ENCODE peak calls at places on chromosomes 16 and 17, in ten cellular contexts. S, D, Q, R, X, K, E, A, W and C are unnamed samples.

GRCh38 chr16:56317998-56318912 is 107.1 kb downstream of the AMFR start:
- DNase-seq in S (peak), D (peak), Q (peak), R (peak), X (peak), K (peak), E (peak), A (peak), W (peak), C (peak)

GRCh38 chr16:11585460-11586374 is 1.0 kb downstream of the LITAF start:
- DNase-seq in S (no peak), D (no peak), Q (no peak), R (peak), X (peak), K (no peak), E (no peak), A (peak), W (peak), C (peak)

GRCh38 chr17:36104601-36105000 is 974 bp downstream of the CCL4 start:
- DNase-seq in S (no peak), D (no peak), Q (no peak), R (no peak), X (no peak), K (no peak), E (no peak), A (no peak), W (no peak), C (no peak)

GRCh38 chr17:44077595-44077909 is 7.0 kb downstream of the G6PC3 start:
- DNase-seq in S (no peak), D (no peak), Q (no peak), R (no peak), X (no peak), K (no peak), E (no peak), A (no peak), W (no peak), C (no peak)

GRCh38 chr16:75821117-75821516 is 94.8 kb upstream of the CPHXL start:
- DNase-seq in S (no peak), D (no peak), Q (no peak), R (no peak), X (no peak), K (no peak), E (no peak), A (no peak), W (no peak), C (no peak)

GRCh38 chr17:40551874-40552768 is 13.2 kb downstream of the CCR7 start:
- DNase-seq in S (peak), D (peak), Q (peak), R (peak), X (peak), K (no peak), E (no peak), A (peak), W (peak), C (peak)

GRCh38 chr16:19348578-19349315 is 63.2 kb downstream of the CLEC19A start:
- DNase-seq in S (no peak), D (no peak), Q (no peak), R (peak), X (no peak), K (no peak), E (no peak), A (no peak), W (no peak), C (no peak)

GRCh38 chr17:66405836-66406679 is 103.6 kb downstream of the PRKCA start:
- DNase-seq in S (peak), D (no peak), Q (no peak), R (no peak), X (no peak), K (no peak), E (no peak), A (peak), W (no peak), C (no peak)

GRCh38 chr17:31595076-31595475 is 203.6 kb downstream of the RAB11FIP4 start:
- DNase-seq in S (peak), D (peak), Q (no peak), R (peak), X (no peak), K (no peak), E (no peak), A (no peak), W (no peak), C (peak)

GRCh38 chr17:50428831-50429424 is 2.9 kb downstream of the ACSF2 start:
- DNase-seq in S (no peak), D (no peak), Q (no peak), R (no peak), X (no peak), K (no peak), E (no peak), A (no peak), W (no peak), C (peak)

GRCh38 chr16:54177052-54177856 is 109.3 kb downstream of the IRX3 start:
- DNase-seq in S (no peak), D (no peak), Q (no peak), R (no peak), X (no peak), K (no peak), E (no peak), A (no peak), W (no peak), C (no peak)

GRCh38 chr17:75566456-75567233 is 21.0 kb upstream of the MYO15B start:
- DNase-seq in S (no peak), D (no peak), Q (no peak), R (no peak), X (no peak), K (no peak), E (no peak), A (no peak), W (no peak), C (no peak)

GRCh38 chr17:80277751-80278671 is 17.4 kb downstream of the RNF213 start:
- DNase-seq in S (no peak), D (no peak), Q (no peak), R (peak), X (no peak), K (no peak), E (no peak), A (no peak), W (no peak), C (no peak)

GRCh38 chr17:80274871-80275449 is 14.3 kb downstream of the RNF213 start:
- DNase-seq in S (no peak), D (no peak), Q (no peak), R (peak), X (no peak), K (no peak), E (no peak), A (no peak), W (no peak), C (no peak)

GRCh38 chr17:80272366-80272765 is 11.7 kb downstream of the RNF213 start:
- DNase-seq in S (no peak), D (no peak), Q (no peak), R (peak), X (no peak), K (no peak), E (no peak), A (no peak), W (no peak), C (no peak)

GRCh38 chr17:80270836-80271235 is 10.2 kb downstream of the RNF213 start:
- DNase-seq in S (no peak), D (peak), Q (no peak), R (peak), X (no peak), K (no peak), E (no peak), A (peak), W (peak), C (peak)

GRCh38 chr17:80274317-80274716 is 13.7 kb downstream of the RNF213 start:
- DNase-seq in S (no peak), D (no peak), Q (no peak), R (peak), X (no peak), K (no peak), E (peak), A (no peak), W (no peak), C (no peak)
- H3K4me3 ChIP-seq in S (no peak), D (no peak), Q (no peak), R (no peak), X (no peak), K (no peak), E (no peak), A (no peak), W (no peak), C (no peak)

DNA sequence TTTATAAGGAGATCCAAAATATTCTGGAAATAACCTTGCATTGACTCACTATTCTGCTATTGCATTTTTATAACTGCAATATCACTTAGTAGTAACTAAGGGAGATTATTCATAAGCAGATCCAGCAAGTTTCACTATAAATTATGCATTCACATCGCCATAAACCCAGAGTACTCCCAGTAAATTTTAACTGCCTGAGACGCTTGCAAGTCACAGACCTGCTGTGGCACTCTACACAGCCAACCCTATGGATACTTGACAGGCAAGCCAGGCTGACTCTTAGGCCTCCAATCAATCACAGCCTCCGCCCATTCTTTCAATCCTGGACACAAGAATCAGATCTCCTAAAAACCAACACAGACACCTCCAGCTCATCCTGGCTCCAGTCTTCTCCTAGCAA is 28.2 kb downstream of the USP31 start:
- DNase-seq in S (peak), D (no peak), Q (no peak), R (no peak), X (peak), K (no peak), E (no peak), A (no peak), W (no peak), C (no peak)
- H3K4me3 ChIP-seq in S (no peak), D (no peak), Q (no peak), R (no peak), X (no peak), K (no peak), E (no peak), A (no peak), W (no peak), C (no peak)

GRCh38 chr16:1532081-1532760 is 1.2 kb upstream of the TMEM204 start:
- DNase-seq in S (peak), D (peak), Q (no peak), R (no peak), X (no peak), K (no peak), E (no peak), A (peak), W (no peak), C (peak)

GRCh38 chr16:1530349-1530882 is 3.0 kb upstream of the TMEM204 start:
- DNase-seq in S (no peak), D (no peak), Q (no peak), R (no peak), X (no peak), K (no peak), E (no peak), A (no peak), W (no peak), C (no peak)

GRCh38 chr16:1530883-1531637 is 2.4 kb upstream of the TMEM204 start:
- DNase-seq in S (peak), D (peak), Q (peak), R (no peak), X (no peak), K (peak), E (no peak), A (peak), W (no peak), C (peak)

GRCh38 chr16:1532771-1533170 is 695 bp upstream of the TMEM204 start:
- DNase-seq in S (no peak), D (no peak), Q (no peak), R (no peak), X (no peak), K (no peak), E (no peak), A (no peak), W (no peak), C (no peak)

GRCh38 chr16:1531638-1531910 is 1.9 kb upstream of the TMEM204 start:
- DNase-seq in S (no peak), D (no peak), Q (no peak), R (no peak), X (no peak), K (no peak), E (no peak), A (no peak), W (no peak), C (no peak)
- H3K4me3 ChIP-seq in S (peak), D (no peak), Q (no peak), R (no peak), X (no peak), K (peak), E (no peak), A (no peak), W (no peak), C (no peak)

GRCh38 chr16:2967721-2968161 is 1.4 kb upstream of the PAQR4 start:
- DNase-seq in S (no peak), D (no peak), Q (no peak), R (no peak), X (no peak), K (no peak), E (no peak), A (no peak), W (no peak), C (no peak)
- H3K4me3 ChIP-seq in S (no peak), D (no peak), Q (no peak), R (no peak), X (no peak), K (no peak), E (no peak), A (no peak), W (no peak), C (no peak)

GRCh38 chr17:69853533-69854262 is 221.3 kb upstream of the KCNJ16 start:
- DNase-seq in S (peak), D (peak), Q (no peak), R (no peak), X (no peak), K (no peak), E (no peak), A (no peak), W (no peak), C (no peak)
- H3K4me3 ChIP-seq in S (no peak), D (no peak), Q (no peak), R (no peak), X (no peak), K (no peak), E (no peak), A (no peak), W (no peak), C (no peak)